ENCODE peak calls at places on chromosomes 16 and 17, in five cellular contexts. I is foreskin fibroblast, G is GM23248, H is aorta, Z is esophagus squamous epithelium. T is an unnamed sample.

GRCh38 chr17:19650826-19651225 is 2.3 kb downstream of the ALDH3A2 start:
- DNase-seq in I (no peak), G (peak), H (no peak), Z (no peak), T (no peak)

GRCh38 chr17:48791128-48792032 is 25.6 kb downstream of the TTLL6 start:
- DNase-seq in I (peak), G (peak), H (peak), Z (no peak), T (peak)

GRCh38 chr17:4786111-4786491 is at the start of gene VMO1:
- DNase-seq in I (peak), G (peak), H (peak), Z (no peak), T (no peak)

GRCh38 chr16:24279982-24280381 is 23.8 kb downstream of the CACNG3 start:
- DNase-seq in I (no peak), G (no peak), H (no peak), Z (no peak), T (no peak)

GRCh38 chr16:77298638-77299360 is 99.6 kb downstream of the SYCE1L start:
- DNase-seq in I (peak), G (peak), H (no peak), Z (no peak), T (peak)

GRCh38 chr16:24929409-24929808 is 83.6 kb downstream of the SLC5A11 start:
- DNase-seq in I (no peak), G (no peak), H (no peak), Z (no peak), T (no peak)

GRCh38 chr17:39404542-39405378 is 3.3 kb upstream of the FBXL20 start:
- DNase-seq in I (peak), G (peak), H (no peak), Z (no peak), T (peak)

GRCh38 chr17:28972437-28972836 is 21.1 kb upstream of the PHF12 start:
- DNase-seq in I (no peak), G (peak), H (no peak), Z (no peak), T (no peak)

GRCh38 chr17:59844884-59845594 is 47.7 kb downstream of the TUBD1 start:
- DNase-seq in I (no peak), G (peak), H (no peak), Z (no peak), T (peak)

GRCh38 chr17:67359960-67360817 is 6.2 kb downstream of the PSMD12 start:
- DNase-seq in I (no peak), G (peak), H (no peak), Z (no peak), T (peak)

GRCh38 chr17:49203796-49204195 is 6.6 kb downstream of the GNGT2 start:
- DNase-seq in I (no peak), G (no peak), H (no peak), Z (no peak), T (no peak)

GRCh38 chr17:48514483-48514876 is 16.3 kb downstream of the HOXB1 start:
- DNase-seq in I (no peak), G (no peak), H (no peak), Z (no peak), T (no peak)

GRCh38 chr17:2549392-2550211 is 37.9 kb upstream of the METTL16 start:
- DNase-seq in I (no peak), G (no peak), H (no peak), Z (no peak), T (no peak)

GRCh38 chr17:11144358-11145233 is 96.4 kb upstream of the SHISA6 start:
- DNase-seq in I (no peak), G (peak), H (no peak), Z (no peak), T (peak)

GRCh38 chr16:49713770-49714169 is 142.1 kb downstream of the ZNF423 start:
- DNase-seq in I (no peak), G (no peak), H (no peak), Z (no peak), T (no peak)

GRCh38 chr17:35241520-35241919 is 1.4 kb upstream of the SLFN5 start:
- DNase-seq in I (no peak), G (no peak), H (no peak), Z (no peak), T (no peak)

GRCh38 chr17:60103957-60104356 is 25.2 kb upstream of the HEATR6 start:
- DNase-seq in I (no peak), G (peak), H (no peak), Z (no peak), T (no peak)

GRCh38 chr16:11780988-11781680 is 15.9 kb downstream of the ZC3H7A start:
- DNase-seq in I (no peak), G (no peak), H (no peak), Z (no peak), T (peak)

GRCh38 chr17:32529604-32530003 is 42.8 kb downstream of the CDK5R1 start:
- DNase-seq in I (no peak), G (no peak), H (no peak), Z (no peak), T (peak)

GRCh38 chr17:76969598-76970172 is 101.5 kb downstream of the MGAT5B start:
- DNase-seq in I (no peak), G (peak), H (no peak), Z (no peak), T (no peak)

GRCh38 chr17:18129041-18129502 is 20.5 kb downstream of the MYO15A start:
- DNase-seq in I (peak), G (peak), H (no peak), Z (no peak), T (peak)

GRCh38 chr16:83907111-83907510 is 8.2 kb downstream of the MLYCD start:
- DNase-seq in I (no peak), G (no peak), H (no peak), Z (no peak), T (no peak)

GRCh38 chr17:82065193-82065637 is 389 bp downstream of the DUS1L start:
- DNase-seq in I (no peak), G (peak), H (no peak), Z (no peak), T (peak)

GRCh38 chr16:72645526-72645925 is 402.4 kb downstream of the ZFHX3 start:
- DNase-seq in I (no peak), G (no peak), H (no peak), Z (no peak), T (no peak)

GRCh38 chr17:50270430-50271172 is 3.7 kb upstream of the TMEM92 start:
- DNase-seq in I (peak), G (peak), H (peak), Z (no peak), T (peak)

GRCh38 chr17:63753215-63753614 is 11.6 kb upstream of the STRADA start:
- DNase-seq in I (no peak), G (peak), H (no peak), Z (no peak), T (no peak)

GRCh38 chr16:67226804-67227566 is at the start of gene TMEM208:
- DNase-seq in I (peak), G (peak), H (peak), Z (peak), T (peak)

GRCh38 chr16:80337786-80338185 is 203.0 kb upstream of the DYNLRB2 start:
- DNase-seq in I (no peak), G (no peak), H (no peak), Z (no peak), T (no peak)

GRCh38 chr17:9308069-9308468 is 267.6 kb downstream of the STX8 start:
- DNase-seq in I (no peak), G (no peak), H (no peak), Z (no peak), T (no peak)

GRCh38 chr16:89080251-89080853 is 13.3 kb upstream of the ACSF3 start:
- DNase-seq in I (no peak), G (no peak), H (no peak), Z (no peak), T (no peak)

GRCh38 chr16:67719778-67720144 is 645 bp upstream of the GFOD2 start:
- DNase-seq in I (peak), G (peak), H (no peak), Z (no peak), T (peak)

GRCh38 chr17:14352139-14352538 is 51.3 kb downstream of the HS3ST3B1 start:
- DNase-seq in I (no peak), G (no peak), H (no peak), Z (no peak), T (no peak)

GRCh38 chr17:82020874-82021727 is 1.6 kb downstream of the CENPX start:
- DNase-seq in I (peak), G (peak), H (peak), Z (no peak), T (peak)

GRCh38 chr17:68955181-68955841 is at the start of gene ABCA8:
- DNase-seq in I (peak), G (peak), H (no peak), Z (no peak), T (peak)

DNA sequence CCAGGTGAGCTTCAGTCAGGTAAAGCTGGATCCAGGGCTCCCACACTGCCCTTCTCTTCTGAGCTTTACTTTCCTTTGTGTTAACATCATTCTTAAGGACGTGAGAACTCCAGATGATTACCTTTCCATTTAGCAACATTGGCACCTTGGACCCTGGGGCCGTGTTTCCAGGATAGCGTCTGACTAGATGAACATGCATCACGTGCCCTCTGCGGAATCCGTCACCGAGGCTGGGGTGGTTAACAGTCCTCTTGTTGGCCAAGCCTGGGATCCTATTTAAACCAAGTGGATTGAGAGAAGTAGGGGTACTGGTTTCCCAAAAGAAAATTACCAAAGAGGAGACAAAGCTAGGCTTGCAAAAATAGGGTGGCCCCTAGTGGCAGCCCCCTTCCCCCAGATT is 3.9 kb upstream of the LAT start:
- DNase-seq in I (no peak), G (no peak), H (no peak), Z (no peak), T (no peak)
- H3K4me3 ChIP-seq in I (no peak), G (no peak), H (no peak), Z (no peak), T (no peak)

GRCh38 chr16:9112844-9113186 is 21.4 kb downstream of the HAPSTR1 start:
- DNase-seq in I (no peak), G (no peak), H (no peak), Z (no peak), T (no peak)
- H3K4me3 ChIP-seq in I (no peak), G (no peak), H (no peak), Z (no peak), T (no peak)

DNA sequence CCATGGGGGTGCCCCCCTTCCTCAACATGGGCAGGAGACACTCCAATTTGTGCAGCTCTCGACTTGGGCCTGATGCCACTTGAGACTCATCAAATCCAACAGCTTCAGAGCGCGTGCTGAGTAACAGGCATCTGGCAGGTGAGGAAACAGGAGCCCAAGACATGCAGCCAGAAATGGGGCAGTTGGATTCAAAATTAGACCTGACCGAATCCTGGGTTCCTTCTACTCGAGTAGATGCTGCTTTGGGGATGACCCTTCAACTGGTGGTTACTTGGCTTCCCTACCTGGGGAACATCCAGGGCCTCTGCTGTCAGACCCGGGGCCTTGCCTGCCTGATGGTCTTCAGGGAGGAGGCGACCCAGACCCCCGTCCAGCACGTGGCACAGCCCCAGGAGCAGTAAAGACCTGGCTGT is 488 bp upstream of the NTN3 start:
- DNase-seq in I (no peak), G (peak), H (no peak), Z (no peak), T (no peak)
- H3K4me3 ChIP-seq in I (no peak), G (no peak), H (no peak), Z (no peak), T (no peak)

DNA sequence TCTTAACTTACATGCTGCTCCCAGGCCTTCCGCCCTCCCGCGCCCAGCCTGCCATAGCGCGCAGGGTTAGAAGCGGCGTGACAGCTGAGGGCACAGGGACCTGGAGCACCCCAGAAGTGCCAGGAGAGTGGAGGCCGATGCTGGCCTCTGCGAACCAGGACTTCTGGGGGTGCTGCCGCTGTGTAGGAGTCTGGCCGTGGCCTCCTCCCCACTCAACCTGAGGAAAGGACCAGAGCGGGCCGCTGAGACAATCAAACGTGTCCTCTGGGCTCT is 1.9 kb upstream of the TMEM204 start:
- DNase-seq in I (no peak), G (peak), H (no peak), Z (no peak), T (no peak)
- H3K4me3 ChIP-seq in I (no peak), G (no peak), H (no peak), Z (peak), T (no peak)

T was measured in fibroblast of pulmonary artery.